ENCODE peak calls at places on chromosomes 2 and 18, in six cellular contexts. One of them, this sample, is unnamed.

GRCh38 chr2:101830555-101830954 is 133.0 kb downstream of the MAP4K4 start:
- DNase-seq in upper lobe of right lung: no peak
- DNase-seq in neural progenitor cell: no peak
- DNase-seq in CD8-positive, alpha-beta T cell: no peak
- DNase-seq in RWPE1: no peak
- DNase-seq in fibroblast of lung: no peak
- DNase-seq in this sample: no peak

GRCh38 chr18:23977709-23978483 is 36.7 kb upstream of the TTC39C start:
- DNase-seq in upper lobe of right lung: no peak
- DNase-seq in RWPE1: no peak
- DNase-seq in fibroblast of lung: peak
- DNase-seq in CD8-positive, alpha-beta T cell: no peak
- DNase-seq in neural progenitor cell: no peak
- DNase-seq in this sample: no peak

GRCh38 chr2:101119431-101119830 is 31.8 kb downstream of the TBC1D8 start:
- DNase-seq in CD8-positive, alpha-beta T cell: no peak
- DNase-seq in neural progenitor cell: no peak
- DNase-seq in RWPE1: no peak
- DNase-seq in upper lobe of right lung: no peak
- DNase-seq in fibroblast of lung: peak
- DNase-seq in this sample: no peak

GRCh38 chr2:185738679-185739472 is at the start of gene FSIP2:
- DNase-seq in upper lobe of right lung: peak
- DNase-seq in fibroblast of lung: peak
- DNase-seq in CD8-positive, alpha-beta T cell: no peak
- DNase-seq in RWPE1: peak
- DNase-seq in neural progenitor cell: peak
- DNase-seq in this sample: no peak

GRCh38 chr2:177169810-177170514 is 42.6 kb upstream of the HNRNPA3 start:
- DNase-seq in fibroblast of lung: no peak
- DNase-seq in neural progenitor cell: no peak
- DNase-seq in upper lobe of right lung: peak
- DNase-seq in CD8-positive, alpha-beta T cell: no peak
- DNase-seq in RWPE1: peak
- DNase-seq in this sample: no peak

GRCh38 chr2:241874277-241874925 is 4.9 kb downstream of the RTP5 start:
- DNase-seq in fibroblast of lung: no peak
- DNase-seq in upper lobe of right lung: no peak
- DNase-seq in CD8-positive, alpha-beta T cell: no peak
- DNase-seq in neural progenitor cell: no peak
- DNase-seq in RWPE1: no peak
- DNase-seq in this sample: no peak

GRCh38 chr2:46601328-46601963 is 122.1 kb downstream of the TMEM247 start:
- DNase-seq in CD8-positive, alpha-beta T cell: no peak
- DNase-seq in neural progenitor cell: no peak
- DNase-seq in RWPE1: no peak
- DNase-seq in fibroblast of lung: peak
- DNase-seq in upper lobe of right lung: no peak
- DNase-seq in this sample: no peak

GRCh38 chr2:56580242-56580641 is 396.5 kb downstream of the CCDC85A start:
- DNase-seq in upper lobe of right lung: no peak
- DNase-seq in fibroblast of lung: no peak
- DNase-seq in RWPE1: no peak
- DNase-seq in neural progenitor cell: no peak
- DNase-seq in CD8-positive, alpha-beta T cell: no peak
- DNase-seq in this sample: no peak

GRCh38 chr2:63819765-63820717 is 21.7 kb upstream of the UGP2 start:
- DNase-seq in RWPE1: no peak
- DNase-seq in CD8-positive, alpha-beta T cell: no peak
- DNase-seq in neural progenitor cell: no peak
- DNase-seq in upper lobe of right lung: no peak
- DNase-seq in fibroblast of lung: peak
- DNase-seq in this sample: no peak

GRCh38 chr2:38797276-38797675 is 19.3 kb downstream of the GEMIN6 start:
- DNase-seq in fibroblast of lung: no peak
- DNase-seq in upper lobe of right lung: no peak
- DNase-seq in CD8-positive, alpha-beta T cell: no peak
- DNase-seq in neural progenitor cell: no peak
- DNase-seq in RWPE1: no peak
- DNase-seq in this sample: no peak

GRCh38 chr2:28247326-28247725 is 145.3 kb upstream of the FOSL2 start:
- DNase-seq in RWPE1: no peak
- DNase-seq in CD8-positive, alpha-beta T cell: no peak
- DNase-seq in upper lobe of right lung: no peak
- DNase-seq in fibroblast of lung: no peak
- DNase-seq in neural progenitor cell: no peak
- DNase-seq in this sample: no peak

GRCh38 chr2:239292531-239292930 is 108.3 kb downstream of the HDAC4 start:
- DNase-seq in upper lobe of right lung: no peak
- DNase-seq in neural progenitor cell: no peak
- DNase-seq in CD8-positive, alpha-beta T cell: no peak
- DNase-seq in RWPE1: no peak
- DNase-seq in fibroblast of lung: no peak
- DNase-seq in this sample: no peak

GRCh38 chr18:23735021-23735464 is 45.8 kb downstream of the LAMA3 start:
- DNase-seq in RWPE1: no peak
- DNase-seq in CD8-positive, alpha-beta T cell: no peak
- DNase-seq in fibroblast of lung: peak
- DNase-seq in neural progenitor cell: no peak
- DNase-seq in upper lobe of right lung: no peak
- DNase-seq in this sample: no peak

GRCh38 chr2:128325665-128326181 is 7.1 kb upstream of the HS6ST1 start:
- DNase-seq in neural progenitor cell: no peak
- DNase-seq in CD8-positive, alpha-beta T cell: peak
- DNase-seq in upper lobe of right lung: no peak
- DNase-seq in RWPE1: no peak
- DNase-seq in fibroblast of lung: no peak
- DNase-seq in this sample: no peak

GRCh38 chr2:231930601-231931281 is 4.5 kb upstream of the NPPC start:
- DNase-seq in RWPE1: no peak
- DNase-seq in CD8-positive, alpha-beta T cell: no peak
- DNase-seq in fibroblast of lung: no peak
- DNase-seq in upper lobe of right lung: no peak
- DNase-seq in neural progenitor cell: no peak
- DNase-seq in this sample: no peak

GRCh38 chr2:11540148-11540995 is 6.5 kb downstream of the GREB1 start:
- DNase-seq in fibroblast of lung: no peak
- DNase-seq in neural progenitor cell: no peak
- DNase-seq in upper lobe of right lung: no peak
- DNase-seq in CD8-positive, alpha-beta T cell: no peak
- DNase-seq in RWPE1: no peak
- DNase-seq in this sample: no peak

GRCh38 chr2:95836151-95836550 is 155.5 kb downstream of the ANKRD36C start:
- DNase-seq in upper lobe of right lung: no peak
- DNase-seq in RWPE1: no peak
- DNase-seq in neural progenitor cell: no peak
- DNase-seq in fibroblast of lung: no peak
- DNase-seq in CD8-positive, alpha-beta T cell: no peak
- DNase-seq in this sample: no peak

GRCh38 chr2:102520009-102520408 is 47.0 kb downstream of the SLC9A4 start:
- DNase-seq in fibroblast of lung: peak
- DNase-seq in upper lobe of right lung: no peak
- DNase-seq in neural progenitor cell: peak
- DNase-seq in CD8-positive, alpha-beta T cell: no peak
- DNase-seq in RWPE1: peak
- DNase-seq in this sample: no peak

GRCh38 chr2:66434679-66435548 is at the start of gene MEIS1:
- DNase-seq in CD8-positive, alpha-beta T cell: peak
- DNase-seq in upper lobe of right lung: peak
- DNase-seq in neural progenitor cell: peak
- DNase-seq in RWPE1: peak
- DNase-seq in fibroblast of lung: peak
- DNase-seq in this sample: peak

GRCh38 chr18:51447351-51447896 is 249.9 kb upstream of the MEX3C start:
- DNase-seq in upper lobe of right lung: no peak
- DNase-seq in RWPE1: no peak
- DNase-seq in fibroblast of lung: no peak
- DNase-seq in neural progenitor cell: no peak
- DNase-seq in CD8-positive, alpha-beta T cell: no peak
- DNase-seq in this sample: no peak

GRCh38 chr2:201965550-201965949 is 68.1 kb upstream of the FZD7 start:
- DNase-seq in fibroblast of lung: no peak
- DNase-seq in CD8-positive, alpha-beta T cell: no peak
- DNase-seq in RWPE1: no peak
- DNase-seq in upper lobe of right lung: no peak
- DNase-seq in neural progenitor cell: no peak
- DNase-seq in this sample: no peak
- TF ChIP-seq CTCF in fibroblast of lung: no peak
- TF ChIP-seq CTCF in CD8-positive, alpha-beta T cell: no peak
- TF ChIP-seq CTCF in RWPE1: no peak
- TF ChIP-seq CTCF in upper lobe of right lung: peak
- TF ChIP-seq CTCF in neural progenitor cell: peak
- TF ChIP-seq CTCF in this sample: no peak

GRCh38 chr2:219912530-219912929 is 285.1 kb downstream of the SLC4A3 start:
- DNase-seq in neural progenitor cell: peak
- DNase-seq in RWPE1: no peak
- DNase-seq in upper lobe of right lung: no peak
- DNase-seq in fibroblast of lung: peak
- DNase-seq in CD8-positive, alpha-beta T cell: no peak
- DNase-seq in this sample: peak
- H3K27ac ChIP-seq in neural progenitor cell: no peak
- H3K27ac ChIP-seq in RWPE1: no peak
- H3K27ac ChIP-seq in upper lobe of right lung: no peak
- H3K27ac ChIP-seq in fibroblast of lung: no peak
- H3K27ac ChIP-seq in CD8-positive, alpha-beta T cell: no peak
- H3K27ac ChIP-seq in this sample: peak

DNA sequence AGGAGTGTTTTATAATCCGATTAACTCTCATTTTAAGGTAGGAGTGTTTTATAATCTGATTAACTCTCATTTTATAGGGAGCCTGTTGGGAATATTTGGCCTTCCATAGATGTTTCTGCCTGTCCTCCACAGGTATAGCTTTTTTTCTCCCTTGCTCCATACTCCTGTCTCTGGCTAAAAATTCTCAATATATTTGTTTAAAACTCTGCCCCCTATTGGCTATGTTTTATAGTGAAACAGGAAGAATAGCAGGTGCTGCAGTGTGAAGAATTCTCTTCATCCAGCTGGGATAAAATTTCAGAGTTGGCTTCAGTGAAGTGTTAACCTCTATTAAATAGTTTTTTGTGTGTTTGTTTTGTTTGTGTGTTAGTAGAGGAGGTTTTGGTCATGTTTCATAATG is 1046.0 kb upstream of the TMEFF2 start:
- DNase-seq in RWPE1: no peak
- DNase-seq in upper lobe of right lung: no peak
- DNase-seq in neural progenitor cell: peak
- DNase-seq in fibroblast of lung: no peak
- DNase-seq in CD8-positive, alpha-beta T cell: no peak
- DNase-seq in this sample: no peak
- TF ChIP-seq CTCF in RWPE1: peak
- TF ChIP-seq CTCF in upper lobe of right lung: no peak
- TF ChIP-seq CTCF in neural progenitor cell: peak
- TF ChIP-seq CTCF in fibroblast of lung: no peak
- TF ChIP-seq CTCF in CD8-positive, alpha-beta T cell: no peak
- TF ChIP-seq CTCF in this sample: no peak

GRCh38 chr18:61842146-61842545 is 50.7 kb downstream of the RNF152 start:
- DNase-seq in fibroblast of lung: no peak
- DNase-seq in upper lobe of right lung: no peak
- DNase-seq in RWPE1: no peak
- DNase-seq in neural progenitor cell: no peak
- DNase-seq in CD8-positive, alpha-beta T cell: no peak
- DNase-seq in this sample: no peak
- H3K27ac ChIP-seq in fibroblast of lung: no peak
- H3K27ac ChIP-seq in upper lobe of right lung: no peak
- H3K27ac ChIP-seq in RWPE1: no peak
- H3K27ac ChIP-seq in neural progenitor cell: no peak
- H3K27ac ChIP-seq in CD8-positive, alpha-beta T cell: no peak
- H3K27ac ChIP-seq in this sample: no peak

This sample was measured in AG04450.